ENCODE peak calls at places on chromosome 13, in eight cellular contexts. M is neural crest cell; F is stimulated activated CD4-positive, alpha-beta T cell treated with anti-CD3 and anti-CD28 coated beads, Interleukin-15, amount 100 ng/mL, for 48 hours; P is HepG2; U is left ventricle myocardium superior; O is IMR-90; B is ELF-1; S is GM03348. Z is an unnamed sample.

GRCh38 chr13:24134772-24135171 is 25.7 kb upstream of the SPATA13 start:
- DNase-seq in M (no peak), F (no peak), P (no peak), U (no peak), O (no peak), B (no peak), S (no peak), Z (no peak)

GRCh38 chr13:106109391-106109791 is 426.1 kb downstream of the EFNB2 start:
- DNase-seq in M (no peak), F (no peak), P (no peak), U (no peak), O (peak), B (no peak), S (peak), Z (no peak)

GRCh38 chr13:34730966-34731365 is 211.1 kb upstream of the NBEA start:
- DNase-seq in M (no peak), F (no peak), P (no peak), U (no peak), O (no peak), B (no peak), S (no peak), Z (no peak)

GRCh38 chr13:99197257-99197651 is 3.4 kb upstream of the UBAC2 start:
- DNase-seq in M (no peak), F (no peak), P (no peak), U (no peak), O (no peak), B (no peak), S (no peak), Z (no peak)

GRCh38 chr13:46992383-46992952 is 95.6 kb upstream of the HTR2A start:
- DNase-seq in M (no peak), F (no peak), P (peak), U (no peak), O (no peak), B (peak), S (no peak), Z (no peak)

GRCh38 chr13:105817498-105817897 is 718.0 kb downstream of the EFNB2 start:
- DNase-seq in M (no peak), F (no peak), P (no peak), U (no peak), O (no peak), B (peak), S (no peak), Z (no peak)

GRCh38 chr13:35225582-35225981 is 250.9 kb downstream of the MAB21L1 start:
- DNase-seq in M (no peak), F (no peak), P (no peak), U (no peak), O (no peak), B (no peak), S (no peak), Z (no peak)

GRCh38 chr13:100848304-100848703 is 173.7 kb upstream of the TMTC4 start:
- DNase-seq in M (no peak), F (no peak), P (no peak), U (no peak), O (no peak), B (no peak), S (no peak), Z (no peak)

GRCh38 chr13:98961204-98962105 is 16.4 kb downstream of the DOCK9 start:
- DNase-seq in M (no peak), F (no peak), P (no peak), U (no peak), O (no peak), B (peak), S (no peak), Z (no peak)

GRCh38 chr13:44734204-44734707 is 158.1 kb upstream of the TSC22D1 start:
- DNase-seq in M (no peak), F (no peak), P (no peak), U (peak), O (peak), B (no peak), S (peak), Z (no peak)

GRCh38 chr13:40819797-40820315 is 30.4 kb downstream of the SLC25A15 start:
- DNase-seq in M (no peak), F (no peak), P (no peak), U (no peak), O (no peak), B (no peak), S (no peak), Z (no peak)

GRCh38 chr13:39875111-39875510 is 219.6 kb downstream of the COG6 start:
- DNase-seq in M (no peak), F (no peak), P (no peak), U (no peak), O (no peak), B (no peak), S (peak), Z (no peak)

GRCh38 chr13:20227288-20227687 is 4.8 kb downstream of the GJB6 start:
- DNase-seq in M (no peak), F (no peak), P (no peak), U (no peak), O (no peak), B (no peak), S (no peak), Z (no peak)

GRCh38 chr13:94617389-94618000 is 15.8 kb downstream of the GPR180 start:
- DNase-seq in M (no peak), F (no peak), P (peak), U (no peak), O (no peak), B (no peak), S (peak), Z (no peak)

GRCh38 chr13:34416833-34417425 is 525.1 kb upstream of the NBEA start:
- DNase-seq in M (no peak), F (no peak), P (no peak), U (peak), O (peak), B (no peak), S (peak), Z (peak)

GRCh38 chr13:109274188-109274821 is 512.1 kb downstream of the IRS2 start:
- DNase-seq in M (no peak), F (no peak), P (no peak), U (no peak), O (peak), B (peak), S (peak), Z (no peak)

GRCh38 chr13:69264362-69265334 is 843.0 kb upstream of the ATXN8OS start:
- DNase-seq in M (no peak), F (no peak), P (no peak), U (no peak), O (no peak), B (peak), S (no peak), Z (peak)

GRCh38 chr13:109743706-109744453 is 42.5 kb downstream of the IRS2 start:
- DNase-seq in M (no peak), F (no peak), P (no peak), U (no peak), O (peak), B (peak), S (peak), Z (no peak)

GRCh38 chr13:54660277-54660676 is 1631.7 kb downstream of the OLFM4 start:
- DNase-seq in M (no peak), F (no peak), P (no peak), U (no peak), O (no peak), B (no peak), S (no peak), Z (peak)

GRCh38 chr13:42551611-42552010 is 22.3 kb upstream of the TNFSF11 start:
- DNase-seq in M (no peak), F (no peak), P (no peak), U (no peak), O (no peak), B (no peak), S (no peak), Z (no peak)

GRCh38 chr13:42110410-42111155 is 62.1 kb downstream of the DGKH start:
- DNase-seq in M (peak), F (peak), P (peak), U (no peak), O (peak), B (no peak), S (peak), Z (no peak)

GRCh38 chr13:30864352-30865130 is 41.5 kb upstream of the MEDAG start:
- DNase-seq in M (no peak), F (no peak), P (no peak), U (no peak), O (peak), B (no peak), S (peak), Z (no peak)

Z was measured in Right ventricle myocardium inferior.